ENCODE peak calls at places on chromosomes 16 and 17, in four cellular contexts. R, C, G and W are unnamed samples.

GRCh38 chr16:70430667-70431536 is 8.0 kb downstream of the ST3GAL2 start:
- DNase-seq in G (peak; percentile 48), R (peak; percentile 84), C (peak; percentile 99), W (no peak)

GRCh38 chr17:17300624-17301568 is 2.3 kb upstream of the NT5M start:
- DNase-seq in C (no peak), G (no peak), R (no peak), W (no peak)

GRCh38 chr17:69406906-69407305 is 7.6 kb upstream of the MAP2K6 start:
- DNase-seq in C (no peak), R (no peak), G (no peak), W (no peak)

GRCh38 chr17:45575126-45575885 is 84.8 kb upstream of the PLEKHM1 start:
- DNase-seq in G (no peak), C (peak; percentile 73), R (no peak), W (no peak)

GRCh38 chr16:63922563-63922962 is 1199.3 kb downstream of the CDH11 start:
- DNase-seq in G (no peak), C (no peak), R (no peak), W (no peak)

GRCh38 chr17:80035687-80035936 is at the start of gene TBC1D16:
- DNase-seq in R (no peak), C (no peak), G (no peak), W (peak; percentile 87)

GRCh38 chr17:31364012-31364411 is 27.5 kb upstream of the RAB11FIP4 start:
- DNase-seq in R (peak; percentile 16), G (no peak), C (no peak), W (no peak)

GRCh38 chr17:34360571-34360970 is 2.5 kb downstream of the CCL1 start:
- DNase-seq in C (no peak), R (no peak), G (no peak), W (no peak)

GRCh38 chr16:57604177-57604576 is 24.3 kb upstream of the ADGRG1 start:
- DNase-seq in R (no peak), C (no peak), G (no peak), W (no peak)

GRCh38 chr17:12522743-12523181 is 142.9 kb upstream of the MYOCD start:
- DNase-seq in C (no peak), G (peak; percentile 29), R (no peak), W (no peak)

GRCh38 chr17:67366193-67367157 is at the start of gene PSMD12:
- DNase-seq in C (peak; percentile 63), G (peak; percentile 90), R (peak; percentile 95), W (peak; percentile 89)
- TF ChIP-seq POLR2A in C (peak; percentile 99), G (peak; percentile 99), R (peak; percentile 97), W (peak; percentile 89)

GRCh38 chr16:78705694-78706093 is 606.2 kb downstream of the WWOX start:
- DNase-seq in G (peak; percentile 82), R (peak; percentile 30), C (peak; percentile 9), W (no peak)
- TF ChIP-seq TAF1 in G (no peak), R (no peak), C (no peak), W (no peak)

GRCh38 chr16:31200821-31201510 is 1.6 kb downstream of the PYCARD start:
- DNase-seq in G (no peak), C (no peak), R (peak; percentile 61), W (no peak)

GRCh38 chr16:31202402-31203385 is at the start of gene PYCARD:
- DNase-seq in C (no peak), G (no peak), R (peak; percentile 41), W (no peak)

GRCh38 chr16:31204871-31205666 is 2.5 kb upstream of the PYCARD start:
- DNase-seq in G (no peak), R (no peak), C (no peak), W (no peak)

GRCh38 chr16:31199430-31200041 is 3.0 kb downstream of the PYCARD start:
- DNase-seq in G (no peak), R (no peak), C (no peak), W (no peak)

DNA sequence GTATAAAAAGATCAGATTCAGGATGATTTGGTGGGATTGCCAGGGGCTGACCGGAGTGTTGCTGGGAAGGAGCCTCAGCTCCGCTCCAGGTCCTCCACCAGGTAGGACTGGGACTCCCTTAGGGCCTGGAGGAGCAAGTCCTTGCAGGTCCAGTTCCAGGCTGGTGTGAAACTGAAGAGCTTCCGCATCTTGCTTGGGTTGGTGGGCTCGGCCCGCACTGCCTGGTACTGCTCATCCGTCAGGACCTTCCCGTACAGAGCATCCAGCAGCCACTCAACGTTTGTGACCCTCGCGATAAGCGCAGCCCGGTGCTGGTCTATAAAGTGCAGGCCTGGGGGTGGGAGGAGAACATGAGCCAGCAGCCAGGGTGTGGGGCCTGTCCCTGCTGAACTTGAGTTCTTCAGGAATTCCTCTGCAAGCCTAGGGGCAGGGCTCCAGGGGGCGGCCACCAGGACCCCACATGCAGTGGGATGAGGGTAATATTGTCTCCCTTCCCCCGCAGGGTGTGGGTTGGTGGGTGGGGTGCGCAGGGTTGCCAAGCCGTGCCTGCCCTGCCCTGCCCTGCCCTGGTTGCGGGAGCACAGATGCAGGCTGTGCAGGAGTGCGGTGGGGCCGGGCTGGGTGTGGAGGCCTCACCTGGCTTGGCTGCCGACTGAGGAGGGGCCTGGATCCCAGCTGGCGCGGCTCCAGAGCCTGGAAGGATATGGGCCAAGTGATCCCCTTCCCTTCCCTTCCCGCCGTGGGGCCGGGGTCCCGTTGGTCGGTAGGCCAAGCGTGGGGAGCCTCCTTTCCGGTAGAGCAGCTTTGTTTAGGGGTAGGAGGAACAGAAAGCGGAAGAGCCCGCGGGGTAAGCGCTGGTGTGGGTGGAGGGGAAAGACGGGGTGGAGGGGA is 804 bp downstream of the PYCARD start:
- DNase-seq in R (peak; percentile 68), C (no peak), G (no peak), W (peak; percentile 73)
- TF ChIP-seq POLR2A in R (peak; percentile 50), C (peak; percentile 67), G (no peak), W (no peak)

DNA sequence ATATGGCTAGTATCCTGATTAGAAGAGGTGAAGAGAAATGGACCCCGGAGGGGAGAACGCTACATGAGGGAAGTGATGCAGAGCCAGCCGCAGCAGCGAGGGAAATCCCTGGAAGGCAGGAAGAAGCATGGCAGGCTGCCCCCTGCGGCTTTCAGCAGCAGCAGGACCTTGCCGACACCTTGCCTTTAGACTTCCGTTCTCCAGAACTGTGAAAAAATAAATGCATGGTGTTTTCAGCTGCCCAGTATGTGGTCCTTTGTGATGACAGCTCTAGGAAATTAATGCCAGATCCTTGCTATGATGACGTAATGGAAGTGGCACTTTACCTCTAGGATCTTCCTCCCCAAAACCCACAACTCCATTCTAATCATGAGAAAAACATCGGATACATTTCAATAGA is 9.7 kb upstream of the ZFP1 start:
- DNase-seq in G (no peak), C (no peak), R (no peak), W (no peak)
- TF ChIP-seq TAF1 in G (no peak), C (no peak), R (no peak), W (no peak)

GRCh38 chr17:56977673-56978395 is at the start of gene SCPEP1:
- DNase-seq in C (no peak), R (peak; percentile 77), G (peak; percentile 79), W (peak; percentile 89)
- TF ChIP-seq POLR2A in C (peak; percentile 94), R (no peak), G (peak; percentile 85), W (peak; percentile 64)

GRCh38 chr16:3458278-3458851 is 14.9 kb downstream of the NAA60 start:
- DNase-seq in C (no peak), G (no peak), R (peak; percentile 53), W (no peak)
- TF ChIP-seq TAF1 in C (no peak), G (no peak), R (no peak), W (no peak)

GRCh38 chr17:2087597-2088211 is 32.8 kb downstream of the HIC1 start:
- DNase-seq in R (peak; percentile 59), G (no peak), C (peak; percentile 79), W (no peak)

GRCh38 chr17:2092253-2092652 is 37.4 kb downstream of the HIC1 start:
- DNase-seq in C (no peak), G (no peak), R (no peak), W (no peak)

GRCh38 chr17:2089021-2089422 is 34.1 kb downstream of the HIC1 start:
- DNase-seq in R (peak; percentile 16), C (no peak), G (no peak), W (no peak)

GRCh38 chr17:2090804-2091534 is 36.1 kb downstream of the HIC1 start:
- DNase-seq in C (no peak), G (no peak), R (no peak), W (no peak)

DNA sequence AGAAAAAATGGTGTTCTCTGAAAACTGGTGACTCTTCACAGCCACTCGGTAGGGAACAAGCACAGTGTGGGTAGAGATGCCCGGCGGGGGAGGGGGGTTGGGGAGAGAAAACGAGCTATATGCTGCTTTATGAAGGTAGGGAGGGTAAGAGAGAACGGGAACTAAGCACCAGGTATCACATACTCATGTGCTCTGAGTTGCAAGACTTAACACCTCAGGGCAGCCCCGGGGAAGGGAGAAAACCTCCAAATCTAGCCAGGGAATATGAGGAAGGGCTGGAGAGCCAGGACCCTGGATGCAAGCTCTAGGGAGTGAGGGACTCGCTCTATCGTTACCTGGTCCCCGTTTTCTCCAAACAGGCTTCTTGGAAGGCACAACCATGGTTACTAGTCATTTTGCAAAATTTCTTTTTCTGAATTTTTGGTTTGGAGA is 35.3 kb downstream of the HIC1 start:
- DNase-seq in R (no peak), G (no peak), C (no peak), W (no peak)
- TF ChIP-seq POLR2A in R (no peak), G (no peak), C (peak; percentile 38), W (peak; percentile 48)